ENCODE peak calls at places on chromosomes 13 and 19, in four cellular contexts. I is heart right ventricle, C is lower leg skin, E is BJ. F is an unnamed sample.

GRCh38 chr13:111282997-111283396 is 37.4 kb upstream of the TEX29 start:
- DNase-seq in I (no peak), C (no peak), E (no peak), F (no peak)

GRCh38 chr13:71148391-71148790 is 718.6 kb downstream of the DACH1 start:
- DNase-seq in E (no peak), I (no peak), C (no peak), F (no peak)

GRCh38 chr13:113918981-113919646 is 54.8 kb downstream of the C13orf46 start:
- DNase-seq in I (no peak), C (peak; percentile 12), E (no peak), F (no peak)

GRCh38 chr19:46381746-46382345 is 31.5 kb downstream of the CCDC8 start:
- DNase-seq in I (no peak), C (no peak), E (no peak), F (no peak)

GRCh38 chr19:10013834-10014618 is 743 bp downstream of the RDH8 start:
- DNase-seq in E (no peak), C (no peak), I (no peak), F (no peak)

GRCh38 chr13:43522788-43523187 is 264.0 kb downstream of the ENOX1 start:
- DNase-seq in I (no peak), E (peak; percentile 55), C (no peak), F (no peak)

GRCh38 chr13:70385852-70386251 is 277.6 kb upstream of the KLHL1 start:
- DNase-seq in C (no peak), I (no peak), E (no peak), F (no peak)

GRCh38 chr19:7888145-7888825 is at the start of gene LRRC8E:
- DNase-seq in I (no peak), E (no peak), C (no peak), F (peak; percentile 76)

GRCh38 chr13:42064259-42064658 is 15.8 kb downstream of the DGKH start:
- DNase-seq in E (no peak), I (no peak), C (no peak), F (no peak)

GRCh38 chr19:33497151-33497777 is 24.3 kb downstream of the PEPD start:
- DNase-seq in I (no peak), C (no peak), E (no peak), F (no peak)

GRCh38 chr19:4448147-4448985 is 9.2 kb downstream of the UBXN6 start:
- DNase-seq in I (no peak), C (no peak), E (no peak), F (no peak)

GRCh38 chr19:43780706-43781525 is at the start of gene KCNN4:
- DNase-seq in C (no peak), E (no peak), I (no peak), F (no peak)

GRCh38 chr13:33207616-33207964 is 78.0 kb downstream of the STARD13 start:
- DNase-seq in I (peak; percentile 51), C (peak; percentile 51), E (peak; percentile 82), F (peak; percentile 85)

GRCh38 chr13:20116213-20116612 is 44.6 kb downstream of the GJA3 start:
- DNase-seq in I (no peak), C (no peak), E (no peak), F (no peak)

GRCh38 chr13:45490068-45490467 is 25.3 kb downstream of the COG3 start:
- DNase-seq in C (no peak), I (no peak), E (no peak), F (no peak)

GRCh38 chr19:42185281-42185680 is 32.2 kb downstream of the DEDD2 start:
- DNase-seq in C (no peak), I (no peak), E (no peak), F (no peak)

GRCh38 chr13:22596157-22596863 is 584.5 kb upstream of the SGCG start:
- DNase-seq in I (no peak), E (no peak), C (no peak), F (peak; percentile 53)

GRCh38 chr19:47646924-47647323 is 38.0 kb downstream of the BICRA start:
- DNase-seq in E (no peak), C (no peak), I (no peak), F (no peak)
- H3K4me3 ChIP-seq in E (no peak overlapping the region), C (no peak overlapping the region), I (no peak overlapping the region), F (no peak overlapping the region)

DNA sequence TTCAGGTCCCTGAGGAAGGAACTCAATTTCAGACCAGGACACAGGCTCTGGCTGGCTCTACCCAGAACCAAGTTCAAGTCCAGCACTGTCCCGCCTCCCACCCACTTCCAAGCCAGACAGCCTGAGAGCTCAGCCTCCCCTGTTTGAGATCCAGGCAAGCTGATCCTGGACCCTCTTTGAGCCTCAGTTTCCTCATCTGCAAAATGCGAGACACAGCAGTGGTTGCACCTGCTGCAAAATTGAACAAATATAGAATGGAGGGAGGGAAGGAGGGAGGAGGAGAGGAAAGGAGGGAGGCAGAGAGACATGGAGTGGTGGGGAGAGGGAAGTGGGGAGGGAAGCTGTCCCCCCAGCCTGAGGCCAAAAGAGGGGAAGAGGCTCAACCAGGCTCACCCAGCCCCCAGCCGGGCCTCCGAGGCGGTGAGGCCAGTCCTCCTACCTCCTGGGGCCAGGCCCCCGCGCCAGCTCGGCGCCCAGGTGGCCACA is 721 bp downstream of the TMEM221 start:
- DNase-seq in I (no peak), E (no peak), C (no peak), F (no peak)
- H3K4me3 ChIP-seq in I (peak overlapping the region; percentile 47), E (no peak overlapping the region), C (no peak overlapping the region), F (peak overlapping the region; percentile 52)

DNA sequence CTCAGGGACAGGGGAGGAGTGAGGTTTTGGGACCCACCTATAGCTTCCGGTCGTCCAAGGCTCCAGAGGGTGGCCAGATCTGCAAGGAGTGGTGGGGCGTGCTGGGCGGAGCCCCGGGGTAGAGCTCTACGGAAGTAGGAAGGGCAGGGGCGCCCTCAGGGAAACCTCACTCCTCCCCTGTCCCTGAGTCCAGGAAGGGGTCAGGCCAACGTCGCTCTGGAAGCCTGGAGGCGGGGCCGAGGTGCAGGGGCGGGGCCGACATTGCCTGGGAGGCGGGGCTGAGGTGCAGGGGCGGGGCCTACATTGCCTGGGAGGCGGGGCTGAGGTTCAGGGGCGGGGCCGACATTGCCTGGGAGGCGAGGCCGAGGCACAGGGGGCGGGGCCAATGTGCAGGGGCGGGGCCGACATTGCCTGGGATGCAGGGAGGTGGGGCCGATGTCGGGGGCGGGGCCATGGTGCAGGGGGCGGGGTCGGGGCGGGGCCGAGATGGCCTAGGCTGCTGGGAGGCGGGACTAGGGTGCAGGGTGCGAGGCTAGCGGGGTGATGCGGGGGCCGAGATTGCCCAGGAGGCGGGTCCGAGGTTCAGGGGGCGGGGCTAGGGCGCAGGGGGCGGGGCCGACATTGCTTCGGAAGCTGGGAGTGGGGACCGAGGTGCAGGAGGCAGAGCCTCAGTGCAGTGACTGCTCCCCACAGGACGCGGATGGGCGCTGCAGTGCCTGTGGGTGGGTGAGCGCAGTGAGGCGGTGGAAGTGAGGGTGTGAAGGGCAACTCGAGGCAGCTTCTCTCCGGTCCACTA is 4.9 kb upstream of the PALM start:
- DNase-seq in I (peak; percentile 69), C (peak; percentile 50), E (no peak), F (peak; percentile 68)
- H3K4me3 ChIP-seq in I (peak overlapping the region; percentile 21), C (no peak overlapping the region), E (no peak overlapping the region), F (no peak overlapping the region)

GRCh38 chr13:99990045-99990977 is 8.7 kb downstream of the ZIC2 start:
- DNase-seq in I (no peak), C (no peak), E (no peak), F (no peak)

GRCh38 chr13:99988469-99989375 is 7.1 kb downstream of the ZIC2 start:
- DNase-seq in C (no peak), E (no peak), I (no peak), F (peak; percentile 19)

GRCh38 chr13:99987180-99988047 is 5.8 kb downstream of the ZIC2 start:
- DNase-seq in I (no peak), E (no peak), C (no peak), F (no peak)

GRCh38 chr13:99991013-99991805 is 9.6 kb downstream of the ZIC2 start:
- DNase-seq in I (no peak), E (no peak), C (no peak), F (no peak)

DNA sequence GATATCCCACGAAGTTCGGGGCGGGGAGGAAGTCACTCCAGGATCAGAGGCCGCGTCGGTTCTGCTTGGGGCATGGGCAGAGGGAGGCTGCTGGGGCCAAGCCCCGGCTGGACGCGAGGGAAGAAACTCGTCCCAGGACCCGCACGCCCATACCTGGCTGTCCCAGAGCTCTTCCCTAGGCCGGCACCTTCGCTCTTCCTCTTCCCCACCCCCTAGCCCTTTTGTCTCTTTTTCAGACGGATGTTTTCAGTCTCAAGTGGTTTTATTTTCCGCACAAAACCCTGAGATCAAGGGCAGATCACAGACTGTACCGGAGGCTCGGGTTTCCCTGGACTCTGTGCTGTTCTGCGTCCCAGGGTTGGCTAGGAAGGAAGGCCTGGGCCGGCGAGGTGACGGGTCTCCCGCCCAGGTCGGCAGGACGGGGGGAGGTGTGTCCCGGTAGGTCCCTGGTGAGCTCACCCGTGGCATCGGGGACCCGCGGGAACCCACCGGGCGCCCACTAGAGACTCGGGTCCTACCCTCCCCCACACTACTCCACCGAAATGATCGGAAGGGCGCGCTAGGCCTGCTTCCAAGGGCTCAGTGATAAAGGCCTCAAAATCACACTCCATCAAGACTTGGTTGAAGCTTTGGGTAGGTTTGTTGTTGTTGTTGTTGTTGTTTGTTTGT is 7.9 kb downstream of the ZIC2 start:
- DNase-seq in C (no peak), E (no peak), I (no peak), F (no peak)
- H3K4me3 ChIP-seq in C (no peak overlapping the region), E (no peak overlapping the region), I (no peak overlapping the region), F (no peak overlapping the region)

DNA sequence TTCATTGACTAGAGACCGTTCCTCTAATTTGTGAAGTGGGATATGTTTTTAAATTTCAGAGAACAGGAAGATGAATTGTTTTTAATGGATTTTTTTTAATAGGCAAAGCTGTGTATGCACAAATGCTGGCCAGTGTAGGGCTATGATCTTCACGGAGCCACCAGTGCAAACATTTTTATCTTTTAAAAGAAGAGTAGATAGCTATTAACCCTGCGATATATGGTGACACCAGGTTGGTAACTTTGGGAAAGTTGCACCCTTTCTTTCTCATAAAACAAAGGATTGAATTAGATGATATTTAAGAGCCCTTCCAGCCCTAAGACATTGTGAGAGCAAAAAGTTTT is 267.4 kb downstream of the KLF5 start:
- DNase-seq in C (no peak), I (no peak), E (no peak), F (no peak)
- H3K4me3 ChIP-seq in C (no peak overlapping the region), I (no peak overlapping the region), E (no peak overlapping the region), F (no peak overlapping the region)

DNA sequence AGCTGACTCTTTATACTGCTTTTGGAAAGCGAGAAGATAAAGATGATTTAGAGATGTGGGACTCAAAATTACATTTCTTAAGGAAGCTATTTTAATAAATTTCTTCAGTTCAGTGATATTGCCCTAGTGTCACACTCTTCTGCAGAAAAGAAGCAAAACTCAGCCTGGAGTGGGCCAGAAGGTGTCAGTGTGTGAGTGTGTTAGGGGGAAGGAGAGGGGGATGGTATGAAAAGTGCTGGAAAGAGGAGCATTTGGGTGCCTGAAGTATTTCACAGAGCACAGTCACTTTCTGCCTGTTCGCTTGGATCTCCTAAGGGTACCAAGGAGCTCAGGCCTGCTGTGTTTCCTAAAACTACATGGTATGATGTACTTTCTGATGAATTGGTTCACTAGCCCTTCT is 84.5 kb upstream of the FRY start:
- DNase-seq in C (no peak), I (no peak), E (no peak), F (no peak)
- H3K4me3 ChIP-seq in C (no peak overlapping the region), I (no peak overlapping the region), E (peak overlapping the region; percentile 4), F (no peak overlapping the region)

GRCh38 chr13:98141938-98142426 is 912 bp upstream of the FARP1 start:
- DNase-seq in E (no peak), I (peak; percentile 25), C (peak; percentile 23), F (no peak)
- H3K4me3 ChIP-seq in E (peak overlapping the region; percentile 52), I (peak overlapping the region; percentile 73), C (peak overlapping the region; percentile 43), F (peak overlapping the region; percentile 67)

F was measured in cardiac muscle cell.